ENCODE peak calls at places on chromosomes 3 and 15, in ten cellular contexts. G is CD4-positive, CD25-positive, alpha-beta regulatory T cell; R is sigmoid colon; U is aorta; T is thoracic aorta; W is H1; S is mesenchymal stem cell; Q is CD8-positive, alpha-beta memory T cell; X is neural progenitor cell; F is SK-N-SH. K is an unnamed sample.
A peak's percentile ranks its signal among the peaks of the same experiment; 100 is the strongest.

GRCh38 chr3:174035317-174035886 is 637.9 kb downstream of the NLGN1 start:
- DNase-seq in W (no peak), R (no peak), U (no peak), Q (no peak), X (no peak), T (no peak), S (no peak), F (no peak), G (no peak), K (no peak)

GRCh38 chr3:153331676-153332075 is 169.7 kb downstream of the RAP2B start:
- DNase-seq in W (no peak), U (no peak), F (no peak), G (no peak), T (no peak), X (no peak), Q (no peak), S (no peak), R (no peak), K (no peak)

GRCh38 chr15:74007820-74008371 is 13.4 kb downstream of the PML start:
- DNase-seq in X (no peak), Q (no peak), S (no peak), U (no peak), W (no peak), R (no peak), F (no peak), T (no peak), G (peak; percentile 35), K (no peak)

GRCh38 chr3:72492240-72492639 is 356.0 kb downstream of the SHQ1 start:
- DNase-seq in R (peak; percentile 72), G (no peak), X (peak; percentile 27), S (peak; percentile 75), T (no peak), U (peak; percentile 76), F (no peak), W (no peak), Q (no peak), K (no peak)

GRCh38 chr15:85858586-85859375 is 64.1 kb upstream of the KLHL25 start:
- DNase-seq in T (no peak), G (peak; percentile 67), X (peak; percentile 90), F (peak; percentile 83), Q (peak; percentile 60), U (peak; percentile 70), W (peak; percentile 90), S (peak; percentile 60), R (peak; percentile 73), K (peak; percentile 77)

GRCh38 chr3:47850803-47851417 is 48.0 kb downstream of the DHX30 start:
- DNase-seq in Q (no peak), F (no peak), W (peak; percentile 46), X (no peak), T (no peak), G (no peak), R (no peak), S (no peak), U (no peak), K (peak; percentile 29)

GRCh38 chr3:177646749-177647148 is 449.5 kb upstream of the TBL1XR1 start:
- DNase-seq in F (no peak), S (no peak), R (no peak), T (no peak), G (no peak), X (no peak), U (no peak), Q (peak; percentile 32), W (no peak), K (no peak)

GRCh38 chr3:138829097-138829496 is 5.6 kb downstream of the PIK3CB start:
- DNase-seq in Q (no peak), W (no peak), X (no peak), F (no peak), G (no peak), R (no peak), S (no peak), U (no peak), T (no peak), K (no peak)

GRCh38 chr3:129449279-129450115 is 9.5 kb downstream of the IFT122 start:
- DNase-seq in Q (no peak), R (no peak), G (no peak), S (no peak), U (no peak), F (no peak), W (no peak), X (peak; percentile 38), T (no peak), K (no peak)

GRCh38 chr3:126811530-126811929 is 107.5 kb downstream of the CHCHD6 start:
- DNase-seq in S (peak; percentile 14), W (no peak), X (no peak), R (no peak), G (no peak), U (no peak), F (no peak), T (no peak), Q (no peak), K (no peak)

GRCh38 chr3:126469479-126469878 is 6.2 kb downstream of the ZXDC start:
- DNase-seq in U (no peak), R (peak; percentile 32), S (no peak), F (no peak), G (no peak), Q (no peak), T (no peak), W (no peak), X (no peak), K (no peak)

GRCh38 chr3:28575748-28576589 is 227.3 kb upstream of the AZI2 start:
- DNase-seq in T (no peak), G (no peak), U (peak; percentile 50), S (peak; percentile 18), W (peak; percentile 84), X (peak; percentile 76), F (peak; percentile 87), Q (no peak), R (no peak), K (peak; percentile 81)

GRCh38 chr15:26759991-26760390 is 12.9 kb downstream of the GABRB3 start:
- DNase-seq in G (no peak), F (no peak), S (no peak), U (no peak), T (no peak), W (no peak), Q (no peak), X (no peak), R (no peak), K (no peak)

GRCh38 chr3:129605593-129606521 is 619 bp downstream of the PLXND1 start:
- DNase-seq in F (peak; percentile 78), R (no peak), S (peak; percentile 72), G (peak; percentile 47), X (peak; percentile 54), U (no peak), T (no peak), W (peak; percentile 82), Q (peak; percentile 47), K (peak; percentile 90)

GRCh38 chr3:58535531-58536500 is 1.2 kb downstream of the ACOX2 start:
- DNase-seq in Q (no peak), W (no peak), X (no peak), S (no peak), U (no peak), T (no peak), F (no peak), R (no peak), G (no peak), K (no peak)

GRCh38 chr15:76982756-76983155 is 12.2 kb upstream of the PSTPIP1 start:
- DNase-seq in X (no peak), T (no peak), R (no peak), S (no peak), U (peak; percentile 14), Q (no peak), G (no peak), W (no peak), F (no peak), K (no peak)
- H3K4me3 ChIP-seq in X (no peak overlapping the region), T (no peak overlapping the region), R (no peak overlapping the region), S (no peak overlapping the region), U (no peak overlapping the region), Q (no peak overlapping the region), G (no peak overlapping the region), W (no peak overlapping the region), F (no peak overlapping the region), K (no peak overlapping the region)

DNA sequence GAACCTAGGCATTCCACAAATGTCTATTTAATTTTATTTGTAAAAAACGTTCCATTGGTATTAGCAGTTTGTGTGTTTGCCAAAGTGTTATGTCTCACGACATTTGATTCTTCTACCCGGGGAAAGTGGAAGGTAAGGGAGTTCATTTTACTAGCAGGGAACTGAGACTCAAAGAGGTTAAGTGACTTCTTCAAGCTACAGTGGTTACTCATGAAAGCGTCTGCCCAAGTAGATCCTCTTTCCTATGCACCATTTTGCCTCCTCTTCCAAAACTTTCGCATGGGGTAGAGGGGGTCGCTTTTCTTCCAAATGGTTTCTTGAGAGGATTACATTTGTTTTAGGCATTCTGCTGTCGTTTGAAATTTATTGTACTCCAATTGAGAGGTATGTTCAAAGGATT is 9.0 kb downstream of the KAT2B start:
- DNase-seq in T (no peak), F (no peak), X (no peak), R (no peak), Q (no peak), W (no peak), S (no peak), G (no peak), U (no peak), K (no peak)
- H3K36me3 ChIP-seq in T (no peaks in the 10 kb centered on the region), F (no peaks in the 10 kb centered on the region), X (no peaks in the 10 kb centered on the region), R (no peaks in the 10 kb centered on the region), Q (no peaks in the 10 kb centered on the region), W (no peaks in the 10 kb centered on the region), S (no peaks in the 10 kb centered on the region), G (peaks cover 9% of the 10 kb centered on the region), U (no peaks in the 10 kb centered on the region), K (no peaks in the 10 kb centered on the region)

GRCh38 chr15:31228980-31229826 is 97.4 kb upstream of the KLF13 start:
- DNase-seq in S (no peak), G (no peak), W (no peak), U (no peak), T (no peak), F (no peak), R (no peak), Q (no peak), X (peak; percentile 42), K (peak; percentile 71)

GRCh38 chr15:31227235-31227634 is 99.4 kb upstream of the KLF13 start:
- DNase-seq in F (no peak), G (no peak), T (no peak), S (no peak), R (no peak), X (no peak), W (no peak), Q (no peak), U (no peak), K (no peak)

GRCh38 chr15:31225356-31225955 is 101.2 kb upstream of the KLF13 start:
- DNase-seq in S (no peak), R (no peak), T (no peak), Q (no peak), X (no peak), G (no peak), W (no peak), U (no peak), F (no peak), K (no peak)

GRCh38 chr15:31226011-31226410 is 100.6 kb upstream of the KLF13 start:
- DNase-seq in G (no peak), S (no peak), T (no peak), R (no peak), Q (no peak), W (no peak), U (no peak), F (no peak), X (no peak), K (no peak)

GRCh38 chr15:31227954-31228542 is 98.6 kb upstream of the KLF13 start:
- DNase-seq in S (no peak), W (no peak), F (no peak), T (no peak), G (no peak), R (no peak), X (no peak), Q (no peak), U (no peak), K (no peak)
- H3K27me3 ChIP-seq in S (peaks cover 46% of the 10 kb centered on the region), W (no peaks in the 10 kb centered on the region), F (no peaks in the 10 kb centered on the region), T (no peaks in the 10 kb centered on the region), G (no peaks in the 10 kb centered on the region), R (no peaks in the 10 kb centered on the region), X (no peaks in the 10 kb centered on the region), Q (no peaks in the 10 kb centered on the region), U (no peaks in the 10 kb centered on the region), K (no peaks in the 10 kb centered on the region)

GRCh38 chr15:62933388-62933787 is 109.2 kb upstream of the TPM1 start:
- DNase-seq in F (no peak), X (no peak), R (no peak), G (no peak), Q (no peak), U (no peak), W (no peak), S (no peak), T (no peak), K (no peak)
- H3K4me3 ChIP-seq in F (no peak overlapping the region), X (no peak overlapping the region), R (no peak overlapping the region), G (no peak overlapping the region), Q (no peak overlapping the region), U (no peak overlapping the region), W (no peak overlapping the region), S (no peak overlapping the region), T (no peak overlapping the region), K (no peak overlapping the region)

K was measured in H7.